ENCODE peak calls at places on chromosomes 16 and 17, in nine cellular contexts. U is keratinocyte; E is ovary; M is stomach; D is effector memory CD4-positive, alpha-beta T cell; I is pancreas; L is aorta; Z is body of pancreas; H is tibial artery. Y is an unnamed sample. For H3K4me1, the result is how much of the 10 kb centered on the place peaks cover.

GRCh38 chr17:56891751-56892150 is 22.1 kb downstream of the TRIM25 start:
- DNase-seq in U (no peak), E (no peak), M (peak), D (no peak), I (no peak), L (peak), Z (peak), H (no peak), Y (no peak)

GRCh38 chr16:66372898-66373155 is 6.3 kb downstream of the CDH5 start:
- DNase-seq in U (no peak), E (no peak), M (no peak), D (no peak), I (no peak), L (no peak), Z (no peak), H (no peak), Y (no peak)

GRCh38 chr16:55176901-55177300 is 147.1 kb upstream of the IRX6 start:
- DNase-seq in U (no peak), E (no peak), M (no peak), D (no peak), I (no peak), L (no peak), Z (no peak), H (no peak), Y (no peak)

GRCh38 chr17:64380985-64381384 is 9.7 kb downstream of the PECAM1 start:
- DNase-seq in U (no peak), E (no peak), M (no peak), D (no peak), I (no peak), L (no peak), Z (no peak), H (no peak), Y (no peak)

GRCh38 chr16:50213939-50214519 is 52.3 kb upstream of the ADCY7 start:
- DNase-seq in U (no peak), E (no peak), M (no peak), D (no peak), I (no peak), L (no peak), Z (no peak), H (no peak), Y (no peak)

GRCh38 chr16:83336630-83337029 is 471.1 kb upstream of the HSBP1 start:
- DNase-seq in U (no peak), E (no peak), M (no peak), D (no peak), I (no peak), L (no peak), Z (no peak), H (no peak), Y (no peak)

GRCh38 chr16:78727536-78727935 is 628.1 kb downstream of the WWOX start:
- DNase-seq in U (no peak), E (no peak), M (no peak), D (no peak), I (no peak), L (no peak), Z (no peak), H (no peak), Y (no peak)

GRCh38 chr17:33112763-33113162 is 121.1 kb downstream of the SPACA3 start:
- DNase-seq in U (peak), E (no peak), M (no peak), D (no peak), I (no peak), L (no peak), Z (no peak), H (no peak), Y (no peak)

GRCh38 chr17:48037924-48038323 is 327 bp upstream of the COPZ2 start:
- DNase-seq in U (no peak), E (no peak), M (no peak), D (no peak), I (no peak), L (no peak), Z (no peak), H (no peak), Y (no peak)

GRCh38 chr16:49834496-49835009 is 21.4 kb downstream of the ZNF423 start:
- DNase-seq in U (no peak), E (peak), M (no peak), D (no peak), I (no peak), L (peak), Z (peak), H (peak), Y (no peak)

GRCh38 chr16:55915116-55915827 is 40.1 kb upstream of the CES5A start:
- DNase-seq in U (no peak), E (no peak), M (no peak), D (no peak), I (no peak), L (no peak), Z (no peak), H (no peak), Y (no peak)

GRCh38 chr17:18626152-18626870 is 17.9 kb downstream of the TBC1D28 start:
- DNase-seq in U (no peak), E (no peak), M (no peak), D (no peak), I (no peak), L (no peak), Z (no peak), H (no peak), Y (no peak)

GRCh38 chr16:86104537-86105048 is 205.6 kb downstream of the IRF8 start:
- DNase-seq in U (no peak), E (no peak), M (no peak), D (no peak), I (no peak), L (peak), Z (no peak), H (peak), Y (no peak)

GRCh38 chr17:82242977-82243647 is 14.3 kb downstream of the SLC16A3 start:
- DNase-seq in U (no peak), E (peak), M (peak), D (no peak), I (peak), L (peak), Z (peak), H (peak), Y (no peak)

GRCh38 chr16:48535831-48536599 is 74.0 kb downstream of the N4BP1 start:
- DNase-seq in U (no peak), E (peak), M (no peak), D (no peak), I (peak), L (peak), Z (peak), H (peak), Y (no peak)

GRCh38 chr17:12256380-12256995 is 235.8 kb downstream of the MAP2K4 start:
- DNase-seq in U (no peak), E (peak), M (peak), D (no peak), I (peak), L (no peak), Z (peak), H (no peak), Y (no peak)

GRCh38 chr17:27456681-27457404 is 595 bp downstream of the KSR1 start:
- DNase-seq in U (no peak), E (peak), M (no peak), D (no peak), I (peak), L (peak), Z (peak), H (peak), Y (no peak)

GRCh38 chr17:57326348-57326747 is 70.0 kb downstream of the MSI2 start:
- DNase-seq in U (no peak), E (no peak), M (no peak), D (no peak), I (no peak), L (no peak), Z (no peak), H (no peak), Y (no peak)

GRCh38 chr16:14202697-14203096 is 131.6 kb downstream of the MRTFB start:
- DNase-seq in U (no peak), E (no peak), M (no peak), D (no peak), I (no peak), L (no peak), Z (no peak), H (no peak), Y (no peak)

GRCh38 chr17:59521465-59522126 is 43.8 kb upstream of the DHX40 start:
- DNase-seq in U (no peak), E (peak), M (peak), D (peak), I (peak), L (peak), Z (peak), H (no peak), Y (no peak)

GRCh38 chr17:17766351-17767095 is 70.3 kb downstream of the SREBF1 start:
- DNase-seq in U (no peak), E (no peak), M (no peak), D (no peak), I (no peak), L (no peak), Z (no peak), H (no peak), Y (no peak)

GRCh38 chr16:88582912-88583575 is 12.8 kb downstream of the ZC3H18 start:
- DNase-seq in U (no peak), E (no peak), M (no peak), D (no peak), I (no peak), L (no peak), Z (no peak), H (no peak), Y (no peak)

GRCh38 chr16:86061318-86061695 is 162.3 kb downstream of the IRF8 start:
- DNase-seq in U (no peak), E (no peak), M (no peak), D (no peak), I (no peak), L (no peak), Z (no peak), H (no peak), Y (no peak)

GRCh38 chr17:43732961-43733360 is 25.6 kb downstream of the SOST start:
- DNase-seq in U (peak), E (no peak), M (no peak), D (no peak), I (no peak), L (no peak), Z (no peak), H (no peak), Y (no peak)

GRCh38 chr17:65674246-65675045 is 113.0 kb upstream of the AXIN2 start:
- DNase-seq in U (no peak), E (no peak), M (no peak), D (no peak), I (no peak), L (no peak), Z (no peak), H (no peak), Y (no peak)

GRCh38 chr17:28744802-28745051 is 916 bp downstream of the TRAF4 start:
- DNase-seq in U (no peak), E (no peak), M (no peak), D (no peak), I (no peak), L (no peak), Z (no peak), H (no peak), Y (no peak)

GRCh38 chr16:9160551-9160911 is 69.1 kb downstream of the HAPSTR1 start:
- DNase-seq in U (no peak), E (no peak), M (no peak), D (no peak), I (no peak), L (no peak), Z (no peak), H (no peak), Y (no peak)

GRCh38 chr16:78993342-78993741 is 607.2 kb downstream of the MAF start:
- DNase-seq in U (no peak), E (no peak), M (no peak), D (no peak), I (no peak), L (no peak), Z (no peak), H (no peak), Y (no peak)

GRCh38 chr17:1003633-1003971 is 6.7 kb downstream of the TIMM22 start:
- DNase-seq in U (no peak), E (no peak), M (no peak), D (no peak), I (no peak), L (no peak), Z (no peak), H (no peak), Y (no peak)
- H3K4me1 ChIP-seq in U (under half), E (under half), M (half or more), D (under half), I (under half), L (under half), Z (under half), H (half or more), Y (under half)

GRCh38 chr17:75476274-75476673 is 19.8 kb downstream of the TMEM94 start:
- DNase-seq in U (no peak), E (peak), M (no peak), D (no peak), I (no peak), L (no peak), Z (no peak), H (no peak), Y (no peak)

GRCh38 chr17:75475851-75476250 is 19.4 kb downstream of the TMEM94 start:
- DNase-seq in U (no peak), E (peak), M (no peak), D (no peak), I (no peak), L (no peak), Z (no peak), H (no peak), Y (no peak)

GRCh38 chr17:75475144-75475835 is 18.9 kb downstream of the TMEM94 start:
- DNase-seq in U (no peak), E (no peak), M (no peak), D (no peak), I (no peak), L (no peak), Z (no peak), H (no peak), Y (no peak)

GRCh38 chr17:75473246-75473645 is 16.8 kb downstream of the TMEM94 start:
- DNase-seq in U (no peak), E (no peak), M (no peak), D (no peak), I (no peak), L (no peak), Z (no peak), H (no peak), Y (no peak)

DNA sequence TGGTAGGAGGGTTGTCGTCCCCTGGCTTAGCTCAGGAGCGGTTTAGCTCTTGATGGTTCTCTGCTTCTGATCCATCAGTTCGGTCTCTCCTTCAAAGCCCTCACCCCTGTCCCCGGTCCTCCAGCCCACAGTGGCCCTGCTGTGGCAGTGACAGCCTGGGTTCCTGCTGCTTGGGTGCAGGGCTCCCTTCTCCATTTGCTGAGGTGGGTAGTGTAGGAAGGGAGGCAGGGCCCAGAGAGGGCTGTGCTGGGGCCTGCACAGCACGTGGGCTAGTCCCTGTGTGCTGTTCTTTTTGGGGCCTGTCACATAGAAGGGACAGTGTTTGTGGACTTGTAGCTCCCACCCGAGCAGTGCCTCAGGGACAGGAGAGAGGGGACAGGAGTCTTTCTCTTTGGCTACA is 18.3 kb downstream of the TMEM94 start:
- DNase-seq in U (no peak), E (no peak), M (no peak), D (no peak), I (no peak), L (no peak), Z (no peak), H (no peak), Y (no peak)
- H3K27ac ChIP-seq in U (no peak), E (peak), M (peak), D (no peak), I (no peak), L (peak), Z (no peak), H (peak), Y (peak)

GRCh38 chr16:1542533-1542932 is 9.1 kb downstream of the TMEM204 start:
- DNase-seq in U (no peak), E (no peak), M (no peak), D (no peak), I (no peak), L (no peak), Z (no peak), H (no peak), Y (no peak)
- H3K4me1 ChIP-seq in U (under half), E (under half), M (under half), D (half or more), I (under half), L (under half), Z (under half), H (under half), Y (under half)

GRCh38 chr16:11783319-11784047 is 13.6 kb downstream of the ZC3H7A start:
- DNase-seq in U (no peak), E (no peak), M (no peak), D (peak), I (no peak), L (no peak), Z (no peak), H (no peak), Y (no peak)
- H3K27ac ChIP-seq in U (peak), E (peak), M (peak), D (peak), I (peak), L (peak), Z (peak), H (peak), Y (peak)

GRCh38 chr17:77436058-77436442 is 295.3 kb downstream of the SEC14L1 start:
- DNase-seq in U (no peak), E (no peak), M (no peak), D (no peak), I (no peak), L (no peak), Z (no peak), H (no peak), Y (no peak)

GRCh38 chr17:77436481-77436880 is 295.7 kb downstream of the SEC14L1 start:
- DNase-seq in U (no peak), E (no peak), M (no peak), D (no peak), I (no peak), L (no peak), Z (no peak), H (no peak), Y (no peak)

GRCh38 chr17:77437017-77437416 is 296.2 kb downstream of the SEC14L1 start:
- DNase-seq in U (no peak), E (peak), M (no peak), D (no peak), I (no peak), L (no peak), Z (no peak), H (peak), Y (no peak)

GRCh38 chr17:77438241-77439204 is 297.8 kb downstream of the SEC14L1 start:
- DNase-seq in U (no peak), E (no peak), M (no peak), D (no peak), I (no peak), L (no peak), Z (no peak), H (no peak), Y (no peak)

DNA sequence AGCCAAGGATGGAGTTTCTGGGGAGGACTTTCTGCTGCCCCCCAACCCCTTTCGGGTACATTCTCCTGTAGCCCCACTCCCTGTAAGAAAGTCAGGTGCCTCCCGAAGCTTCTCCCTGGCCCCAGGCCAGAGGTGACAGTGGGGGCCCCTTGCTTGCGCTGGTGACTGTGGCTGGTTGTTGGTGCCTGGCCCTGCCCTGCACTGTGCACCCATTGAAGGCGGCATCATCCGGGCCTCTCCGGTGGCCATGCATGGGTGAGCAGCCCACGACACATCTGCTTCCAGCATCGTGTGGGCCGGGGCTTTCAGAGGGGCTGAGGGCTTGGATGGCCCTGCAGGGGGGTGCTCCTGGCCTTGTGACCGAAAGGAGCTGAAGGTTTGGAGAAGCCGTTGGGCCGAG is 297.0 kb downstream of the SEC14L1 start:
- DNase-seq in U (no peak), E (no peak), M (no peak), D (no peak), I (no peak), L (no peak), Z (no peak), H (no peak), Y (no peak)
- H3K4me1 ChIP-seq in U (under half), E (half or more), M (half or more), D (half or more), I (under half), L (under half), Z (under half), H (half or more), Y (half or more)

DNA sequence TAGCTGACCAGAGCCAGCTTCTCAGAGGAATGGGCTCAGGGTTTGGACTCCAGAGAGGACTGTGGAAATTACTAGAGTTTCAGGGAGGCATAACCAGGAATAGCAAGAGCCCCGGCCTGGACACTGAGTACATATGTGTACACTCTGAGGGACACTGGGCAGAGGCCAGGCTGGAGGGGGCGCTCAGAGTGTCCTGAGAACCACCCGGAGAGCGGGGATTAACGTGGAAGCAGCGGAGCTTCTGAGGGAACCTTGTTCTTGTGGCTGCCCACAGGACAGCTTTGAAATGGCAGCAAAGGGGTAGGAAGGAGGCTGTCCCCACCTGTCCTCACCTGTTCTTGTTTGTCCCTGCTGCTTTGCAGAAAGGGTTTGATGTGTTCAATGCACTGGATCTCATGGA is 27.8 kb downstream of the PLCD3 start:
- DNase-seq in U (no peak), E (no peak), M (no peak), D (no peak), I (no peak), L (no peak), Z (no peak), H (no peak), Y (no peak)
- H3K27ac ChIP-seq in U (no peak), E (no peak), M (no peak), D (no peak), I (no peak), L (no peak), Z (no peak), H (no peak), Y (no peak)

GRCh38 chr17:76544123-76544915 is 4.5 kb downstream of the PRCD start:
- DNase-seq in U (no peak), E (peak), M (no peak), D (no peak), I (no peak), L (peak), Z (no peak), H (peak), Y (no peak)
- H3K4me1 ChIP-seq in U (under half), E (under half), M (half or more), D (under half), I (under half), L (under half), Z (half or more), H (under half), Y (under half)

Y was measured in esophagus squamous epithelium.